ENCODE peak calls at places on chromosomes 2 and 18, in ten cellular contexts. One of them, this sample, is unnamed.

GRCh38 chr2:119517433-119517832 is 6.8 kb downstream of the SCTR start:
- DNase-seq in tibial nerve: peak
- DNase-seq in bronchial epithelial cell: peak
- DNase-seq in SHP77: peak
- DNase-seq in NCI-H2107: no peak
- DNase-seq in CD8-positive, alpha-beta T cell: no peak
- DNase-seq in pancreas: peak
- DNase-seq in sciatic nerve: peak
- DNase-seq in CD4-positive, alpha-beta memory T cell: no peak
- DNase-seq in stimulated activated CD8-positive, alpha-beta memory T cell treated with anti-CD3 and anti-CD28 coated beads, Interleukin-2, amount 100 ng/mL, for 1 hour: no peak
- DNase-seq in this sample: peak

GRCh38 chr2:53724511-53724910 is 43.1 kb upstream of the CHAC2 start:
- DNase-seq in tibial nerve: no peak
- DNase-seq in bronchial epithelial cell: no peak
- DNase-seq in SHP77: no peak
- DNase-seq in NCI-H2107: no peak
- DNase-seq in CD8-positive, alpha-beta T cell: no peak
- DNase-seq in pancreas: no peak
- DNase-seq in sciatic nerve: no peak
- DNase-seq in CD4-positive, alpha-beta memory T cell: no peak
- DNase-seq in stimulated activated CD8-positive, alpha-beta memory T cell treated with anti-CD3 and anti-CD28 coated beads, Interleukin-2, amount 100 ng/mL, for 1 hour: no peak
- DNase-seq in this sample: no peak

GRCh38 chr2:74671479-74671878 is 17.4 kb downstream of the SEMA4F start:
- DNase-seq in tibial nerve: no peak
- DNase-seq in bronchial epithelial cell: peak
- DNase-seq in SHP77: no peak
- DNase-seq in NCI-H2107: no peak
- DNase-seq in CD8-positive, alpha-beta T cell: no peak
- DNase-seq in pancreas: no peak
- DNase-seq in sciatic nerve: no peak
- DNase-seq in CD4-positive, alpha-beta memory T cell: no peak
- DNase-seq in stimulated activated CD8-positive, alpha-beta memory T cell treated with anti-CD3 and anti-CD28 coated beads, Interleukin-2, amount 100 ng/mL, for 1 hour: no peak
- DNase-seq in this sample: no peak

GRCh38 chr2:50449306-50449705 is 582.6 kb downstream of the NRXN1 start:
- DNase-seq in tibial nerve: no peak
- DNase-seq in bronchial epithelial cell: peak
- DNase-seq in SHP77: no peak
- DNase-seq in NCI-H2107: no peak
- DNase-seq in CD8-positive, alpha-beta T cell: no peak
- DNase-seq in pancreas: no peak
- DNase-seq in sciatic nerve: no peak
- DNase-seq in CD4-positive, alpha-beta memory T cell: no peak
- DNase-seq in stimulated activated CD8-positive, alpha-beta memory T cell treated with anti-CD3 and anti-CD28 coated beads, Interleukin-2, amount 100 ng/mL, for 1 hour: no peak
- DNase-seq in this sample: no peak

GRCh38 chr2:68411397-68412126 is 46.5 kb downstream of the PLEK start:
- DNase-seq in tibial nerve: no peak
- DNase-seq in bronchial epithelial cell: no peak
- DNase-seq in SHP77: no peak
- DNase-seq in NCI-H2107: no peak
- DNase-seq in CD8-positive, alpha-beta T cell: no peak
- DNase-seq in pancreas: no peak
- DNase-seq in sciatic nerve: no peak
- DNase-seq in CD4-positive, alpha-beta memory T cell: no peak
- DNase-seq in stimulated activated CD8-positive, alpha-beta memory T cell treated with anti-CD3 and anti-CD28 coated beads, Interleukin-2, amount 100 ng/mL, for 1 hour: no peak
- DNase-seq in this sample: no peak

GRCh38 chr2:109126501-109126860 is 2.5 kb upstream of the SH3RF3 start:
- DNase-seq in tibial nerve: no peak
- DNase-seq in bronchial epithelial cell: peak
- DNase-seq in SHP77: no peak
- DNase-seq in NCI-H2107: no peak
- DNase-seq in CD8-positive, alpha-beta T cell: no peak
- DNase-seq in pancreas: no peak
- DNase-seq in sciatic nerve: no peak
- DNase-seq in CD4-positive, alpha-beta memory T cell: no peak
- DNase-seq in stimulated activated CD8-positive, alpha-beta memory T cell treated with anti-CD3 and anti-CD28 coated beads, Interleukin-2, amount 100 ng/mL, for 1 hour: no peak
- DNase-seq in this sample: no peak

GRCh38 chr2:105798595-105798994 is 53.9 kb downstream of the NCK2 start:
- DNase-seq in tibial nerve: no peak
- DNase-seq in bronchial epithelial cell: no peak
- DNase-seq in SHP77: no peak
- DNase-seq in NCI-H2107: no peak
- DNase-seq in CD8-positive, alpha-beta T cell: no peak
- DNase-seq in pancreas: no peak
- DNase-seq in sciatic nerve: no peak
- DNase-seq in CD4-positive, alpha-beta memory T cell: peak
- DNase-seq in stimulated activated CD8-positive, alpha-beta memory T cell treated with anti-CD3 and anti-CD28 coated beads, Interleukin-2, amount 100 ng/mL, for 1 hour: no peak
- DNase-seq in this sample: no peak

GRCh38 chr2:110747522-110748488 is 15.4 kb downstream of the ACOXL start:
- DNase-seq in tibial nerve: no peak
- DNase-seq in bronchial epithelial cell: no peak
- DNase-seq in SHP77: no peak
- DNase-seq in NCI-H2107: no peak
- DNase-seq in CD8-positive, alpha-beta T cell: no peak
- DNase-seq in pancreas: no peak
- DNase-seq in sciatic nerve: no peak
- DNase-seq in CD4-positive, alpha-beta memory T cell: no peak
- DNase-seq in stimulated activated CD8-positive, alpha-beta memory T cell treated with anti-CD3 and anti-CD28 coated beads, Interleukin-2, amount 100 ng/mL, for 1 hour: no peak
- DNase-seq in this sample: no peak

GRCh38 chr18:36296591-36297418 is 708 bp upstream of the FHOD3 start:
- DNase-seq in tibial nerve: peak
- DNase-seq in bronchial epithelial cell: peak
- DNase-seq in SHP77: no peak
- DNase-seq in NCI-H2107: peak
- DNase-seq in CD8-positive, alpha-beta T cell: no peak
- DNase-seq in pancreas: peak
- DNase-seq in sciatic nerve: peak
- DNase-seq in CD4-positive, alpha-beta memory T cell: no peak
- DNase-seq in stimulated activated CD8-positive, alpha-beta memory T cell treated with anti-CD3 and anti-CD28 coated beads, Interleukin-2, amount 100 ng/mL, for 1 hour: no peak
- DNase-seq in this sample: peak

GRCh38 chr2:175823291-175824073 is 178.6 kb downstream of the LNPK start:
- DNase-seq in tibial nerve: no peak
- DNase-seq in bronchial epithelial cell: no peak
- DNase-seq in SHP77: no peak
- DNase-seq in NCI-H2107: no peak
- DNase-seq in CD8-positive, alpha-beta T cell: no peak
- DNase-seq in pancreas: no peak
- DNase-seq in sciatic nerve: no peak
- DNase-seq in CD4-positive, alpha-beta memory T cell: no peak
- DNase-seq in stimulated activated CD8-positive, alpha-beta memory T cell treated with anti-CD3 and anti-CD28 coated beads, Interleukin-2, amount 100 ng/mL, for 1 hour: no peak
- DNase-seq in this sample: no peak

This sample was measured in upper lobe of right lung.